ENCODE peak calls at places on chromosomes 7 and 10, in six cellular contexts. One of them, this sample, is unnamed.

GRCh38 chr10:110872145-110872983 is 636 bp downstream of the PDCD4 start:
- DNase-seq in PC-9: no peak
- DNase-seq in esophagus muscularis mucosa: no peak
- DNase-seq in epithelial cell of esophagus: peak
- DNase-seq in stimulated activated naive CD4-positive, alpha-beta T cell: peak
- DNase-seq in frontal cortex: peak
- DNase-seq in this sample: peak

GRCh38 chr7:123303926-123304325 is 104.2 kb upstream of the SLC13A1 start:
- DNase-seq in epithelial cell of esophagus: no peak
- DNase-seq in PC-9: no peak
- DNase-seq in stimulated activated naive CD4-positive, alpha-beta T cell: no peak
- DNase-seq in esophagus muscularis mucosa: no peak
- DNase-seq in frontal cortex: no peak
- DNase-seq in this sample: no peak

GRCh38 chr10:6044060-6044459 is 18.1 kb downstream of the IL2RA start:
- DNase-seq in epithelial cell of esophagus: no peak
- DNase-seq in stimulated activated naive CD4-positive, alpha-beta T cell: no peak
- DNase-seq in esophagus muscularis mucosa: peak
- DNase-seq in frontal cortex: no peak
- DNase-seq in PC-9: no peak
- DNase-seq in this sample: no peak

GRCh38 chr7:158617737-158618128 is 30.1 kb upstream of the PTPRN2 start:
- DNase-seq in frontal cortex: no peak
- DNase-seq in epithelial cell of esophagus: no peak
- DNase-seq in PC-9: no peak
- DNase-seq in esophagus muscularis mucosa: no peak
- DNase-seq in stimulated activated naive CD4-positive, alpha-beta T cell: no peak
- DNase-seq in this sample: no peak

GRCh38 chr7:137928626-137929025 is 73.3 kb downstream of the CREB3L2 start:
- DNase-seq in stimulated activated naive CD4-positive, alpha-beta T cell: no peak
- DNase-seq in esophagus muscularis mucosa: no peak
- DNase-seq in frontal cortex: no peak
- DNase-seq in PC-9: no peak
- DNase-seq in epithelial cell of esophagus: no peak
- DNase-seq in this sample: peak

GRCh38 chr7:86939197-86939814 is 120.1 kb downstream of the ELAPOR2 start:
- DNase-seq in stimulated activated naive CD4-positive, alpha-beta T cell: peak
- DNase-seq in esophagus muscularis mucosa: no peak
- DNase-seq in epithelial cell of esophagus: peak
- DNase-seq in frontal cortex: no peak
- DNase-seq in PC-9: peak
- DNase-seq in this sample: peak

GRCh38 chr10:92087750-92088395 is 164.3 kb downstream of the BTAF1 start:
- DNase-seq in stimulated activated naive CD4-positive, alpha-beta T cell: peak
- DNase-seq in PC-9: peak
- DNase-seq in frontal cortex: peak
- DNase-seq in esophagus muscularis mucosa: no peak
- DNase-seq in epithelial cell of esophagus: peak
- DNase-seq in this sample: peak

GRCh38 chr10:43120116-43120947 is 17.9 kb upstream of the CSGALNACT2 start:
- DNase-seq in frontal cortex: no peak
- DNase-seq in epithelial cell of esophagus: no peak
- DNase-seq in esophagus muscularis mucosa: no peak
- DNase-seq in PC-9: no peak
- DNase-seq in stimulated activated naive CD4-positive, alpha-beta T cell: no peak
- DNase-seq in this sample: no peak

GRCh38 chr10:43251664-43252165 is 15.2 kb downstream of the RASGEF1A start:
- DNase-seq in frontal cortex: no peak
- DNase-seq in PC-9: no peak
- DNase-seq in esophagus muscularis mucosa: no peak
- DNase-seq in stimulated activated naive CD4-positive, alpha-beta T cell: no peak
- DNase-seq in epithelial cell of esophagus: no peak
- DNase-seq in this sample: no peak

GRCh38 chr10:127406018-127406550 is 143.0 kb upstream of the NPS start:
- DNase-seq in stimulated activated naive CD4-positive, alpha-beta T cell: no peak
- DNase-seq in esophagus muscularis mucosa: no peak
- DNase-seq in epithelial cell of esophagus: no peak
- DNase-seq in frontal cortex: no peak
- DNase-seq in PC-9: no peak
- DNase-seq in this sample: no peak

GRCh38 chr10:105466521-105466920 is 825.4 kb downstream of the SORCS3 start:
- DNase-seq in frontal cortex: no peak
- DNase-seq in epithelial cell of esophagus: no peak
- DNase-seq in PC-9: no peak
- DNase-seq in stimulated activated naive CD4-positive, alpha-beta T cell: no peak
- DNase-seq in esophagus muscularis mucosa: no peak
- DNase-seq in this sample: no peak

GRCh38 chr7:43593010-43593409 is 10.1 kb downstream of the STK17A start:
- DNase-seq in stimulated activated naive CD4-positive, alpha-beta T cell: no peak
- DNase-seq in epithelial cell of esophagus: no peak
- DNase-seq in PC-9: no peak
- DNase-seq in frontal cortex: no peak
- DNase-seq in esophagus muscularis mucosa: no peak
- DNase-seq in this sample: peak

GRCh38 chr7:132815696-132816334 is 239.5 kb upstream of the PLXNA4 start:
- DNase-seq in esophagus muscularis mucosa: no peak
- DNase-seq in frontal cortex: no peak
- DNase-seq in epithelial cell of esophagus: peak
- DNase-seq in stimulated activated naive CD4-positive, alpha-beta T cell: no peak
- DNase-seq in PC-9: no peak
- DNase-seq in this sample: peak

GRCh38 chr10:48478469-48478868 is 126.4 kb downstream of the ARHGAP22 start:
- DNase-seq in stimulated activated naive CD4-positive, alpha-beta T cell: no peak
- DNase-seq in PC-9: no peak
- DNase-seq in esophagus muscularis mucosa: no peak
- DNase-seq in epithelial cell of esophagus: no peak
- DNase-seq in frontal cortex: no peak
- DNase-seq in this sample: no peak

GRCh38 chr7:155144371-155144770 is 74.2 kb downstream of the HTR5A start:
- DNase-seq in epithelial cell of esophagus: no peak
- DNase-seq in stimulated activated naive CD4-positive, alpha-beta T cell: no peak
- DNase-seq in PC-9: no peak
- DNase-seq in frontal cortex: no peak
- DNase-seq in esophagus muscularis mucosa: peak
- DNase-seq in this sample: no peak

GRCh38 chr10:76051007-76051936 is 619.8 kb downstream of the LRMDA start:
- DNase-seq in frontal cortex: no peak
- DNase-seq in PC-9: no peak
- DNase-seq in epithelial cell of esophagus: no peak
- DNase-seq in esophagus muscularis mucosa: no peak
- DNase-seq in stimulated activated naive CD4-positive, alpha-beta T cell: no peak
- DNase-seq in this sample: no peak

GRCh38 chr10:89567566-89568245 is 32.3 kb upstream of the SLC16A12 start:
- DNase-seq in frontal cortex: no peak
- DNase-seq in stimulated activated naive CD4-positive, alpha-beta T cell: no peak
- DNase-seq in epithelial cell of esophagus: no peak
- DNase-seq in PC-9: no peak
- DNase-seq in esophagus muscularis mucosa: no peak
- DNase-seq in this sample: no peak

GRCh38 chr10:36254191-36254590 is 612.1 kb upstream of the FZD8 start:
- DNase-seq in PC-9: no peak
- DNase-seq in frontal cortex: no peak
- DNase-seq in esophagus muscularis mucosa: no peak
- DNase-seq in stimulated activated naive CD4-positive, alpha-beta T cell: no peak
- DNase-seq in epithelial cell of esophagus: peak
- DNase-seq in this sample: peak

GRCh38 chr7:28784166-28784870 is 173.8 kb downstream of the TRIL start:
- DNase-seq in esophagus muscularis mucosa: no peak
- DNase-seq in epithelial cell of esophagus: no peak
- DNase-seq in PC-9: no peak
- DNase-seq in frontal cortex: no peak
- DNase-seq in stimulated activated naive CD4-positive, alpha-beta T cell: no peak
- DNase-seq in this sample: peak

This sample was measured in kidney tubule cell.